ENCODE peak calls at places on chromosomes 11 and 22, in five cellular contexts. N, E, B, G and X are unnamed samples.

GRCh38 chr11:121119444-121119843 is 18.4 kb downstream of the TECTA start:
- DNase-seq in N (no peak), E (no peak), B (peak; percentile 9), G (no peak), X (peak; percentile 39)

GRCh38 chr11:33967451-33967850 is 75.6 kb upstream of the LMO2 start:
- DNase-seq in N (no peak), E (no peak), B (no peak), G (no peak), X (no peak)

GRCh38 chr11:73623651-73624050 is 22.7 kb upstream of the PLEKHB1 start:
- DNase-seq in N (no peak), E (no peak), B (peak; percentile 18), G (no peak), X (no peak)

GRCh38 chr11:11937957-11938356 is 70.5 kb downstream of the DKK3 start:
- DNase-seq in N (no peak), E (no peak), B (no peak), G (no peak), X (peak; percentile 60)

GRCh38 chr22:34111210-34111824 is 191.0 kb upstream of the LARGE1 start:
- DNase-seq in N (peak; percentile 3), E (no peak), B (peak; percentile 10), G (no peak), X (peak; percentile 3)

GRCh38 chr11:20367313-20367948 is 3.9 kb downstream of the HTATIP2 start:
- DNase-seq in N (peak; percentile 92), E (no peak), B (peak; percentile 84), G (no peak), X (peak; percentile 93)

GRCh38 chr22:40107756-40108437 is 69.8 kb upstream of the TNRC6B start:
- DNase-seq in N (peak; percentile 43), E (peak; percentile 56), B (peak; percentile 39), G (no peak), X (peak; percentile 40)

GRCh38 chr22:27046126-27046525 is 388.7 kb downstream of the MIAT start:
- DNase-seq in N (no peak), E (no peak), B (no peak), G (no peak), X (no peak)

GRCh38 chr11:132142554-132142953 is 772.1 kb downstream of the NTM start:
- DNase-seq in N (no peak), E (no peak), B (no peak), G (no peak), X (no peak)

GRCh38 chr11:117875397-117876048 is 935 bp downstream of the FXYD6 start:
- DNase-seq in N (no peak), E (no peak), B (no peak), G (no peak), X (no peak)

GRCh38 chr22:47586038-47586437 is 823.6 kb downstream of the TBC1D22A start:
- DNase-seq in N (peak; percentile 20), E (no peak), B (no peak), G (no peak), X (peak; percentile 43)

GRCh38 chr11:70650075-70650909 is 252.0 kb downstream of the CTTN start:
- DNase-seq in N (peak; percentile 69), E (peak; percentile 46), B (peak; percentile 82), G (no peak), X (peak; percentile 90)

GRCh38 chr11:29159552-29160465 is 857.0 kb downstream of the KCNA4 start:
- DNase-seq in N (peak; percentile 64), E (peak; percentile 11), B (peak; percentile 86), G (no peak), X (peak; percentile 84)

GRCh38 chr11:5339771-5340322 is 3.5 kb downstream of the OR51B5 start:
- DNase-seq in N (no peak), E (no peak), B (no peak), G (no peak), X (no peak)

GRCh38 chr11:35618497-35619029 is 303 bp downstream of the FJX1 start:
- DNase-seq in N (peak; percentile 44), E (no peak), B (peak; percentile 56), G (no peak), X (peak; percentile 34)

GRCh38 chr11:47335733-47336132 is 16.8 kb downstream of the MYBPC3 start:
- DNase-seq in N (no peak), E (no peak), B (no peak), G (no peak), X (no peak)

GRCh38 chr11:10436224-10436623 is 18.8 kb upstream of the AMPD3 start:
- DNase-seq in N (no peak), E (no peak), B (no peak), G (no peak), X (no peak)

GRCh38 chr11:125082611-125083311 is 19.7 kb downstream of the SLC37A2 start:
- DNase-seq in N (peak; percentile 87), E (no peak), B (peak; percentile 60), G (no peak), X (peak; percentile 94)

GRCh38 chr11:134955281-134955680 is 543.2 kb upstream of the B3GAT1 start:
- DNase-seq in N (no peak), E (no peak), B (no peak), G (no peak), X (no peak)

GRCh38 chr22:22812031-22812905 is 75.3 kb upstream of the IGLL5 start:
- DNase-seq in N (no peak), E (no peak), B (no peak), G (no peak), X (no peak)

GRCh38 chr11:35045219-35045819 is 93.7 kb upstream of the CD44 start:
- DNase-seq in N (no peak), E (no peak), B (no peak), G (no peak), X (no peak)

GRCh38 chr11:121996574-121996973 is 119.4 kb downstream of the BLID start:
- DNase-seq in N (no peak), E (no peak), B (no peak), G (no peak), X (no peak)

GRCh38 chr11:30109774-30110173 is 92.9 kb upstream of the KCNA4 start:
- DNase-seq in N (no peak), E (no peak), B (no peak), G (no peak), X (no peak)

GRCh38 chr11:72224587-72225410 is at the start of gene INPPL1:
- DNase-seq in N (peak; percentile 25), E (peak; percentile 65), B (peak; percentile 58), G (no peak), X (peak; percentile 43)

DNA sequence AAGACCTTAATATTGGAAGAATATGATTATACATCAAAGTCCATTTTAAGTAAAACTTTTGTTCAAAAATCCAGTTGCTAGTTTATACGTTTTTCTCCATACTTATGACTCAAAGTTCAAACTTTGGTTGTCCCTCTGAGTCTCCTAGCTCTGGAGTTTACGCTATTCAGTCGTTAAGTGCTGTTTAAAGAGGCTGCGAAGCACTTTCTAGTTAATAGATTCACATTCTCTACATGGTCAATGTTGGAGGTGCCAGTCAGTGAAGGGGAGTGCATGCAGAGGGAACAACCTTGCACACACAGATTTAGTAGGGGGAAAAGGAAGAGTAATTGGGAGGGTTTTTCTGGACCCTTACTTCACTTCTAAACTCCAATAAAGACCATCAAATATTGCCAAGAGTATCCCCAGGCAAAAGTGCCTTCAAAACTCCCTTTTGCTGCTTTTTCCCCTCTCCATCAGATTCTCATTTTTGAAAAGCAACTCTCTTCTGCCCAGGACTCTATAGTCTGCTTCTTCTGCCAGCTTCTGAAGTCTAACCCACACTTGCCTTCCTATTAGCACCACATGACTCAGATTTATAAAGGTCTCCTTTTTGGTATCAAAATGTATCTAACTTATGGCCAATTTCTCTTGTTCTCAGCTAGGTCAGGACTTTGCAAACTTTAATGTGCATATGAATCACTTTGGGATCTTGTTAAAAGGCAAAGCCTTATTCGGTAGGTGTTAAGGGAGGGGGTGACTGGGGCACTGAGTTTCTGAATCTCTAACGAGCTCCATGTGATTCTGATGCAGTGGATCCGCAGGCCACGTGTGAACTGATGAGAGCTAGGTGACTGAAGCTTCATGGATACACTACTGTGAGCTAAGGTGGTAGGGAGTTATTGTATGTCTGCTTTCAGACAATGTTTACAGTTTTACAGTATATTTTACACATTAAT is 96.2 kb upstream of the MTMR2 start:
- DNase-seq in N (no peak), E (no peak), B (no peak), G (no peak), X (no peak)
- H3K4me3 ChIP-seq in N (no peak overlapping the region), E (no peak overlapping the region), B (no peak overlapping the region), G (no peak overlapping the region), X (no peak overlapping the region)

GRCh38 chr11:64661622-64662021 is 61.4 kb downstream of the NRXN2 start:
- DNase-seq in N (no peak), E (no peak), B (no peak), G (no peak), X (no peak)
- H3K4me3 ChIP-seq in N (no peak overlapping the region), E (no peak overlapping the region), B (no peak overlapping the region), G (no peak overlapping the region), X (no peak overlapping the region)

DNA sequence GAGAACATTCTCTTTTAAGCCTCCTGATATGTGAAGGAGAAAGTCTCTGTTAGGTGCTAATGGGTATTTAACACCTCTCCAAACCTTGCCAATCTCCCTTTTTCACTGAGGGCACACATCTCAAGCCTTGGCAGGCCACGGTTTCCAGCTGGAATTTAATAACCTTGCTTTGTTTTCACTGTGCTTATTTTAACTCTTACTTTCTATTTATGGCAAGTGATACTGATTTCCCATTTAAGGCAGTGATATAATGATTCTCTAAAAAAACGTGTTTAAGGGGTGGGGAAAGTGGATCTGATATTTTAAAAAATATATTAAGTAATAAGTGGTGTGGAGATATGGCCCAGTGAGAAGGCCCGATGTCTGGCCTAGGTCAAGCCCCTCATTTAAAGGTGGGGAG is 1.1 kb upstream of the RASD2 start:
- DNase-seq in N (no peak), E (no peak), B (no peak), G (no peak), X (no peak)
- H3K4me3 ChIP-seq in N (no peak overlapping the region), E (peak overlapping the region; percentile 52), B (peak overlapping the region; percentile 51), G (peak overlapping the region; percentile 74), X (no peak overlapping the region)

DNA sequence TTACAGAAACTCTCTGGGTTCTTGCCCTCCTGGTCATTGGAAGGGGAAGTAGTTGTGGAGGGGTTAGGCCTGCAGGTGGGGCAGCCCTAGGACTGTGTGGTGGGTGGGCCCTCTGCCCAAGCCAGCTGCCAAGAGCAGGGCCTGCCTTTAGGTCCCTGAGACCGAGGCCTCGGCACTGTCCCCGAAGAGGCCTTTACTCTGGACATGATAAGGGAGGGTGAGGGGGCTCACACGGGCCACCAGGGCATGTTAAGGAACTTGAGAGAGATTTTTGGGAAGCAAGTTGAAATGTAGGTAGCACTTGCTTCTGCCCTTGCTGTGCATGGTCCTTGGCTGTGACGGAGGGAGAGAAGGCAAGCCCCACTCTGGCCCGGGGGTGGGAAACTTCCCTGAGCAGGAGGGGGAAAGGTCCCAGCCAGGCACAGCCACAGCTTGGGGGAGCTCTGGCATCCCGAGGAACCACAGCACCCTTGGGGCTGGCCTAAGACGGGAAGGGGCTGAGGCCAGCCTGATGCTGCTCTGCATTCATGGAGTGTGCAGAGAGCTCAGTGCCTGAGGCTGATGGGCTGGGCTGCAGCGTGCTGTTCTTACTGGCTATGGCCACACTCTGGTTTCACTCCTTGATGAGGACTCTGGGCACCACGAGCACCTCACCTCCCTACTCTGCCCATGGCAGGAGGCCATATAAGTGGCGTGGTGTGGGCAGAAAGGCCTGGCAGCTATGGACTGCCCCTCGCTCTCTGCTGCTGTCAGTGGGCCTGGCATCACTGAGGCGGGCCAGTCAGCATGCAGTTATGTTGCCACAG is 7.8 kb upstream of the RANBP1 start:
- DNase-seq in N (no peak), E (no peak), B (no peak), G (no peak), X (no peak)
- H3K4me3 ChIP-seq in N (no peak overlapping the region), E (no peak overlapping the region), B (no peak overlapping the region), G (no peak overlapping the region), X (no peak overlapping the region)

GRCh38 chr11:86671386-86672006 is 920 bp downstream of the ME3 start:
- DNase-seq in N (peak; percentile 42), E (peak; percentile 87), B (peak; percentile 58), G (no peak), X (peak; percentile 56)
- H3K4me3 ChIP-seq in N (peak overlapping the region; percentile 72), E (peak overlapping the region; percentile 63), B (peak overlapping the region; percentile 41), G (peak overlapping the region; percentile 84), X (peak overlapping the region; percentile 69)